ENCODE peak calls at places on chromosomes 7 and 10, in six cellular contexts. One of them, this sample, is unnamed.

GRCh38 chr7:1341995-1342645 is 109.4 kb downstream of the UNCX start:
- DNase-seq in HepG2: no peak
- DNase-seq in psoas muscle: no peak
- DNase-seq in dorsolateral prefrontal cortex: no peak
- DNase-seq in left ventricle myocardium inferior: no peak
- DNase-seq in effector memory CD4-positive, alpha-beta T cell: no peak
- DNase-seq in this sample: no peak

GRCh38 chr10:78458983-78459638 is 425.4 kb downstream of the RPS24 start:
- DNase-seq in HepG2: peak; percentile 99
- DNase-seq in psoas muscle: no peak
- DNase-seq in dorsolateral prefrontal cortex: no peak
- DNase-seq in left ventricle myocardium inferior: no peak
- DNase-seq in effector memory CD4-positive, alpha-beta T cell: no peak
- DNase-seq in this sample: no peak

GRCh38 chr7:130272456-130273080 is 5.9 kb downstream of the CPA2 start:
- DNase-seq in HepG2: no peak
- DNase-seq in psoas muscle: no peak
- DNase-seq in dorsolateral prefrontal cortex: no peak
- DNase-seq in left ventricle myocardium inferior: no peak
- DNase-seq in effector memory CD4-positive, alpha-beta T cell: no peak
- DNase-seq in this sample: no peak

GRCh38 chr10:126350216-126350992 is 37.9 kb downstream of the ADAM12 start:
- DNase-seq in HepG2: no peak
- DNase-seq in psoas muscle: peak; percentile 20
- DNase-seq in dorsolateral prefrontal cortex: no peak
- DNase-seq in left ventricle myocardium inferior: no peak
- DNase-seq in effector memory CD4-positive, alpha-beta T cell: no peak
- DNase-seq in this sample: no peak

GRCh38 chr7:15508258-15508657 is 53.6 kb downstream of the AGMO start:
- DNase-seq in HepG2: no peak
- DNase-seq in psoas muscle: no peak
- DNase-seq in dorsolateral prefrontal cortex: no peak
- DNase-seq in left ventricle myocardium inferior: no peak
- DNase-seq in effector memory CD4-positive, alpha-beta T cell: no peak
- DNase-seq in this sample: no peak

GRCh38 chr7:102152672-102153585 is 133.7 kb upstream of the SH2B2 start:
- DNase-seq in HepG2: peak; percentile 94
- DNase-seq in psoas muscle: no peak
- DNase-seq in dorsolateral prefrontal cortex: no peak
- DNase-seq in left ventricle myocardium inferior: no peak
- DNase-seq in effector memory CD4-positive, alpha-beta T cell: no peak
- DNase-seq in this sample: no peak

GRCh38 chr7:73973091-73973490 is 54.9 kb upstream of the ELN start:
- DNase-seq in HepG2: no peak
- DNase-seq in psoas muscle: no peak
- DNase-seq in dorsolateral prefrontal cortex: no peak
- DNase-seq in left ventricle myocardium inferior: peak; percentile 54
- DNase-seq in effector memory CD4-positive, alpha-beta T cell: no peak
- DNase-seq in this sample: no peak

GRCh38 chr7:370775-371118 is 80.8 kb downstream of the FOXL3 start:
- DNase-seq in HepG2: no peak
- DNase-seq in psoas muscle: no peak
- DNase-seq in dorsolateral prefrontal cortex: no peak
- DNase-seq in left ventricle myocardium inferior: no peak
- DNase-seq in effector memory CD4-positive, alpha-beta T cell: no peak
- DNase-seq in this sample: no peak

GRCh38 chr7:96949766-96950165 is 55.6 kb upstream of the DLX6 start:
- DNase-seq in HepG2: peak; percentile 67
- DNase-seq in psoas muscle: no peak
- DNase-seq in dorsolateral prefrontal cortex: no peak
- DNase-seq in left ventricle myocardium inferior: no peak
- DNase-seq in effector memory CD4-positive, alpha-beta T cell: no peak
- DNase-seq in this sample: no peak

GRCh38 chr7:80128918-80129317 is 5.7 kb upstream of the GNAI1 start:
- DNase-seq in HepG2: no peak
- DNase-seq in psoas muscle: no peak
- DNase-seq in dorsolateral prefrontal cortex: no peak
- DNase-seq in left ventricle myocardium inferior: no peak
- DNase-seq in effector memory CD4-positive, alpha-beta T cell: no peak
- DNase-seq in this sample: no peak

GRCh38 chr7:94022550-94022949 is 18.4 kb upstream of the BET1 start:
- DNase-seq in HepG2: no peak
- DNase-seq in psoas muscle: no peak
- DNase-seq in dorsolateral prefrontal cortex: no peak
- DNase-seq in left ventricle myocardium inferior: no peak
- DNase-seq in effector memory CD4-positive, alpha-beta T cell: no peak
- DNase-seq in this sample: no peak

GRCh38 chr10:123103944-123104343 is 31.8 kb upstream of the HMX3 start:
- DNase-seq in HepG2: no peak
- DNase-seq in psoas muscle: no peak
- DNase-seq in dorsolateral prefrontal cortex: no peak
- DNase-seq in left ventricle myocardium inferior: no peak
- DNase-seq in effector memory CD4-positive, alpha-beta T cell: no peak
- DNase-seq in this sample: no peak

GRCh38 chr7:5424689-5425506 is 1.3 kb upstream of the TNRC18 start:
- DNase-seq in HepG2: peak; percentile 70
- DNase-seq in psoas muscle: peak; percentile 69
- DNase-seq in dorsolateral prefrontal cortex: no peak
- DNase-seq in left ventricle myocardium inferior: peak; percentile 77
- DNase-seq in effector memory CD4-positive, alpha-beta T cell: no peak
- DNase-seq in this sample: peak; percentile 49

GRCh38 chr7:55245271-55245723 is 119.8 kb upstream of the LANCL2 start:
- DNase-seq in HepG2: peak; percentile 4
- DNase-seq in psoas muscle: no peak
- DNase-seq in dorsolateral prefrontal cortex: no peak
- DNase-seq in left ventricle myocardium inferior: no peak
- DNase-seq in effector memory CD4-positive, alpha-beta T cell: no peak
- DNase-seq in this sample: no peak

GRCh38 chr10:80444646-80445319 is 9.3 kb upstream of the TSPAN14 start:
- DNase-seq in HepG2: peak; percentile 58
- DNase-seq in psoas muscle: peak; percentile 67
- DNase-seq in dorsolateral prefrontal cortex: peak; percentile 39
- DNase-seq in left ventricle myocardium inferior: peak; percentile 60
- DNase-seq in effector memory CD4-positive, alpha-beta T cell: no peak
- DNase-seq in this sample: peak; percentile 67

GRCh38 chr10:33772370-33773331 is 438.2 kb upstream of the NRP1 start:
- DNase-seq in HepG2: no peak
- DNase-seq in psoas muscle: peak; percentile 34
- DNase-seq in dorsolateral prefrontal cortex: no peak
- DNase-seq in left ventricle myocardium inferior: no peak
- DNase-seq in effector memory CD4-positive, alpha-beta T cell: no peak
- DNase-seq in this sample: no peak

GRCh38 chr7:80359029-80359428 is 152.8 kb downstream of the GNAT3 start:
- DNase-seq in HepG2: no peak
- DNase-seq in psoas muscle: no peak
- DNase-seq in dorsolateral prefrontal cortex: no peak
- DNase-seq in left ventricle myocardium inferior: no peak
- DNase-seq in effector memory CD4-positive, alpha-beta T cell: no peak
- DNase-seq in this sample: no peak

GRCh38 chr7:85185355-85186082 is 1.3 kb downstream of the SEMA3D start:
- DNase-seq in HepG2: no peak
- DNase-seq in psoas muscle: peak; percentile 30
- DNase-seq in dorsolateral prefrontal cortex: peak; percentile 22
- DNase-seq in left ventricle myocardium inferior: peak; percentile 43
- DNase-seq in effector memory CD4-positive, alpha-beta T cell: no peak
- DNase-seq in this sample: peak; percentile 6

DNA sequence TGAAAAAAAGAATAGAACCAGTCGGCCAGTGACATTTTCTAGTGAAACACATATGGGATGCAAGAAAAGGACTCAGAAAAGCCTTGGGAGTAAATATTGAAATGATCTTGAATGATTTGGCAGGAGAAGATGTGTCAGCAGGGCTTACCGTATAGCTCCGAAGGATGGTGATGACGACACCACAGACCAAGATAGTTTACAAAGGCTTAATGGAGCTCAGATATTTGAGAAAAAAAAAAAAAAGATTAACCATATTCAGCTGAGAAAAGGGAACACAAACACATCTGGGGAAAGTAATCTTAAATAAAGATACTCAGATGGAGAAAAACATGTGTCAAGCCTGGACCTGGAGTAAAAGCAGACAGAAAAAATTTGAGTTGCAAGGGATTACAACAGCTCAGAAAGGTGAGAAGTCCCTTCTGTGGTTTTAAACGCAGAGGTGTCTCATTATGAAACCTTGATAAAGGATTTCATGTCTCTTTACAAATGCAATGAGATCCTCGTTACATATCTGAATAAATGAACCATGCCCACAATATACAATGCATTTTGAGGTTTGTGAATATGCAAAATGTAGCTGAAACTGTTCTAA is 36.0 kb downstream of the DNAJB9 start:
- DNase-seq in HepG2: no peak
- DNase-seq in psoas muscle: no peak
- DNase-seq in dorsolateral prefrontal cortex: no peak
- DNase-seq in left ventricle myocardium inferior: no peak
- DNase-seq in effector memory CD4-positive, alpha-beta T cell: no peak
- DNase-seq in this sample: no peak
- H3K27ac ChIP-seq in HepG2: no peak overlapping the region
- H3K27ac ChIP-seq in psoas muscle: no peak overlapping the region
- H3K27ac ChIP-seq in dorsolateral prefrontal cortex: no peak overlapping the region
- H3K27ac ChIP-seq in left ventricle myocardium inferior: no peak overlapping the region
- H3K27ac ChIP-seq in effector memory CD4-positive, alpha-beta T cell: no peak overlapping the region
- H3K27ac ChIP-seq in this sample: no peak overlapping the region

GRCh38 chr7:83161851-83162401 is 758 bp downstream of the PCLO start:
- DNase-seq in HepG2: no peak
- DNase-seq in psoas muscle: no peak
- DNase-seq in dorsolateral prefrontal cortex: no peak
- DNase-seq in left ventricle myocardium inferior: no peak
- DNase-seq in effector memory CD4-positive, alpha-beta T cell: no peak
- DNase-seq in this sample: no peak
- H3K27ac ChIP-seq in HepG2: no peak overlapping the region
- H3K27ac ChIP-seq in psoas muscle: no peak overlapping the region
- H3K27ac ChIP-seq in dorsolateral prefrontal cortex: peak overlapping the region; percentile 91
- H3K27ac ChIP-seq in left ventricle myocardium inferior: peak overlapping the region; percentile 69
- H3K27ac ChIP-seq in effector memory CD4-positive, alpha-beta T cell: no peak overlapping the region
- H3K27ac ChIP-seq in this sample: peak overlapping the region; percentile 58

GRCh38 chr10:73867871-73868631 is 6.3 kb downstream of the CAMK2G start:
- DNase-seq in HepG2: no peak
- DNase-seq in psoas muscle: no peak
- DNase-seq in dorsolateral prefrontal cortex: no peak
- DNase-seq in left ventricle myocardium inferior: peak; percentile 53
- DNase-seq in effector memory CD4-positive, alpha-beta T cell: no peak
- DNase-seq in this sample: no peak
- H3K27ac ChIP-seq in HepG2: no peak overlapping the region
- H3K27ac ChIP-seq in psoas muscle: peak overlapping the region; percentile 67
- H3K27ac ChIP-seq in dorsolateral prefrontal cortex: peak overlapping the region; percentile 82
- H3K27ac ChIP-seq in left ventricle myocardium inferior: peak overlapping the region; percentile 77
- H3K27ac ChIP-seq in effector memory CD4-positive, alpha-beta T cell: no peak overlapping the region
- H3K27ac ChIP-seq in this sample: peak overlapping the region; percentile 26

DNA sequence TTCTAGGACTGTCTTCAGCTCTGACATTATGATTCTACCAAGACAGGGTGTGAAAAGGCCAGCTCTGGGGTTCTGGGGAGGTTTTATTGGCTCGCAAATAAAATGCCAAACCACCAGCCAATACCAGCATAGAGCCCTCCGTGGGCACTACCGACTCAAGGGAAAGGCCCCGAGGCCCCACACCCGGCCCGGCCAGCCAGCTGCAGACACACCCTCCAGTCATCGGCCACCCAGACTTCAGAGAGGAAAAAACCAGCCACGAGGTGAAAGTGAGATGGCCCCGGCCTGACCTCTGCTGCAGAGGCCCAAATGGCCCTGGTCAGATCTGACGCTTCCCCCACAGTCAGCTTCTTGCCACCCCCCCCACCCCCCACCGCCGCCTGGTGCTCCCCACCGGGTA is 80.0 kb downstream of the PRKAG2 start:
- DNase-seq in HepG2: no peak
- DNase-seq in psoas muscle: no peak
- DNase-seq in dorsolateral prefrontal cortex: no peak
- DNase-seq in left ventricle myocardium inferior: peak; percentile 16
- DNase-seq in effector memory CD4-positive, alpha-beta T cell: no peak
- DNase-seq in this sample: no peak
- H3K27ac ChIP-seq in HepG2: no peak overlapping the region
- H3K27ac ChIP-seq in psoas muscle: peak overlapping the region; percentile 57
- H3K27ac ChIP-seq in dorsolateral prefrontal cortex: peak overlapping the region; percentile 6
- H3K27ac ChIP-seq in left ventricle myocardium inferior: peak overlapping the region; percentile 71
- H3K27ac ChIP-seq in effector memory CD4-positive, alpha-beta T cell: no peak overlapping the region
- H3K27ac ChIP-seq in this sample: no peak overlapping the region

DNA sequence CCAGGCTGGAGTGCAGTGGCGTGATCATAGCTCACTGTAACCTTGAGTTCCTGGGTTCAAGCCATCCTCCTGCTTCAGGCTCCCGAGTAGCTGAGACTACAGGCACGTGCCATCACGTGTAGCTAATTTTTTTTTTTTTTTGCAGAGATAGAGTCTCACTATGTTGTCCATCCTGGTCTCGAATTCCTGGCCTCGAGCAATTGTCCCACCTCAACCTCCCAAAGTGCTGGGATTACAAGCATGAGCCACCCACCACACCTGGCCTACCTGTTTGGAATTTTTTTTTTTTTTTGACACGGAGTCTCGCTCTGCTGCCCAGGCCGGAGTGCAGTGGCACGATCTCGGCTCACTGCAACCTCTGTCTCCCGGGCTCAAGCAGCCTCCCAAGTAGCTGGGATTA is 117.1 kb upstream of the PARD3 start:
- DNase-seq in HepG2: no peak
- DNase-seq in psoas muscle: no peak
- DNase-seq in dorsolateral prefrontal cortex: no peak
- DNase-seq in left ventricle myocardium inferior: no peak
- DNase-seq in effector memory CD4-positive, alpha-beta T cell: no peak
- DNase-seq in this sample: no peak
- H3K27ac ChIP-seq in HepG2: no peak overlapping the region
- H3K27ac ChIP-seq in psoas muscle: no peak overlapping the region
- H3K27ac ChIP-seq in dorsolateral prefrontal cortex: no peak overlapping the region
- H3K27ac ChIP-seq in left ventricle myocardium inferior: no peak overlapping the region
- H3K27ac ChIP-seq in effector memory CD4-positive, alpha-beta T cell: no peak overlapping the region
- H3K27ac ChIP-seq in this sample: no peak overlapping the region

DNA sequence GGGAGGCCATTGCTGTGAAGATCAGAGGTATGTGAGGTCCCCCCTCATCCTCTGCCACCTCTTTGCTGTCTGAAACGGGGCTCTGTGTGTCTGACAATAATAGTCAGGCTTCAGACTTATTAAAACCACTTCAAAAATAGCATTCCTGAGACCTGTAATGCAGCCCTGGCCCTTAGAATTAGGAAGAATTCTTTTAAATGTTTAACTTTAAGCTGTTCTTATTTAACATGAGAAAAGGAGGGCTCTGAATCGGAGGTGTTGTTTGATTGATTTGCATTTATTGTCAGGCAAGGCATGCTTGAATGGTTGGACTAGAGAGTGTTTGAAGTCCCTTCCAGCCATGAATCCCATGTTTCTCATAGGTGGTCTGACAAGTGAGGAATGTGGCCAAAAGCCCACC is 52.5 kb downstream of the AKR1B1 start:
- DNase-seq in HepG2: no peak
- DNase-seq in psoas muscle: no peak
- DNase-seq in dorsolateral prefrontal cortex: no peak
- DNase-seq in left ventricle myocardium inferior: no peak
- DNase-seq in effector memory CD4-positive, alpha-beta T cell: no peak
- DNase-seq in this sample: no peak
- H3K27ac ChIP-seq in HepG2: no peak overlapping the region
- H3K27ac ChIP-seq in psoas muscle: no peak overlapping the region
- H3K27ac ChIP-seq in dorsolateral prefrontal cortex: no peak overlapping the region
- H3K27ac ChIP-seq in left ventricle myocardium inferior: no peak overlapping the region
- H3K27ac ChIP-seq in effector memory CD4-positive, alpha-beta T cell: no peak overlapping the region
- H3K27ac ChIP-seq in this sample: no peak overlapping the region

GRCh38 chr7:142808461-142808801 is 37.7 kb downstream of the PRSS2 start:
- DNase-seq in HepG2: no peak
- DNase-seq in psoas muscle: no peak
- DNase-seq in dorsolateral prefrontal cortex: no peak
- DNase-seq in left ventricle myocardium inferior: no peak
- DNase-seq in effector memory CD4-positive, alpha-beta T cell: no peak
- DNase-seq in this sample: no peak
- H3K27ac ChIP-seq in HepG2: no peak overlapping the region
- H3K27ac ChIP-seq in psoas muscle: no peak overlapping the region
- H3K27ac ChIP-seq in dorsolateral prefrontal cortex: no peak overlapping the region
- H3K27ac ChIP-seq in left ventricle myocardium inferior: no peak overlapping the region
- H3K27ac ChIP-seq in effector memory CD4-positive, alpha-beta T cell: peak overlapping the region; percentile 99
- H3K27ac ChIP-seq in this sample: no peak overlapping the region

GRCh38 chr7:50324113-50324512 is 19.6 kb downstream of the IKZF1 start:
- DNase-seq in HepG2: no peak
- DNase-seq in psoas muscle: no peak
- DNase-seq in dorsolateral prefrontal cortex: no peak
- DNase-seq in left ventricle myocardium inferior: no peak
- DNase-seq in effector memory CD4-positive, alpha-beta T cell: no peak
- DNase-seq in this sample: no peak
- H3K27ac ChIP-seq in HepG2: no peak overlapping the region
- H3K27ac ChIP-seq in psoas muscle: no peak overlapping the region
- H3K27ac ChIP-seq in dorsolateral prefrontal cortex: no peak overlapping the region
- H3K27ac ChIP-seq in left ventricle myocardium inferior: no peak overlapping the region
- H3K27ac ChIP-seq in effector memory CD4-positive, alpha-beta T cell: peak overlapping the region; percentile 28
- H3K27ac ChIP-seq in this sample: no peak overlapping the region